ENCODE peak calls at places on chromosomes 7 and 10, in four cellular contexts. P is brain microvascular endothelial cell, L is cardiac fibroblast, U is heart right ventricle. E is an unnamed sample.

GRCh38 chr10:28975891-28976471 is 298.7 kb downstream of the BAMBI start:
- DNase-seq in P (peak), L (peak), U (no peak), E (peak)

GRCh38 chr7:208816-209215 is 16.4 kb downstream of the FAM20C start:
- DNase-seq in P (no peak), L (no peak), U (no peak), E (no peak)

GRCh38 chr10:88154596-88155250 is 291.3 kb downstream of the PTEN start:
- DNase-seq in P (no peak), L (peak), U (no peak), E (no peak)

GRCh38 chr7:28921822-28922221 is 36.3 kb downstream of the TRIL start:
- DNase-seq in P (peak), L (peak), U (peak), E (peak)

GRCh38 chr10:60661627-60662026 is 116.7 kb upstream of the CDK1 start:
- DNase-seq in P (peak), L (peak), U (no peak), E (peak)

GRCh38 chr7:105934577-105935185 is 28.4 kb upstream of the CDHR3 start:
- DNase-seq in P (no peak), L (peak), U (peak), E (peak)

GRCh38 chr7:30764030-30764991 is 6.9 kb upstream of the MINDY4 start:
- DNase-seq in P (peak), L (peak), U (peak), E (peak)

GRCh38 chr10:127012769-127013152 is 107.5 kb downstream of the DOCK1 start:
- DNase-seq in P (no peak), L (no peak), U (peak), E (no peak)

GRCh38 chr7:28296571-28297483 is 115.5 kb upstream of the CREB5 start:
- DNase-seq in P (no peak), L (peak), U (no peak), E (peak)

GRCh38 chr10:58457761-58458616 is 54.7 kb upstream of the BICC1 start:
- DNase-seq in P (peak), L (peak), U (peak), E (peak)

GRCh38 chr10:17580853-17581252 is 36.3 kb downstream of the HACD1 start:
- DNase-seq in P (no peak), L (no peak), U (no peak), E (no peak)

GRCh38 chr10:6204341-6205191 is 1.8 kb downstream of the PFKFB3 start:
- DNase-seq in P (peak), L (peak), U (peak), E (peak)

GRCh38 chr10:14386202-14386593 is 55.5 kb upstream of the FRMD4A start:
- DNase-seq in P (peak), L (peak), U (no peak), E (peak)

GRCh38 chr10:93915603-93916002 is 21.8 kb downstream of the SLC35G1 start:
- DNase-seq in P (no peak), L (no peak), U (no peak), E (no peak)

GRCh38 chr7:130897515-130898419 is 163.8 kb upstream of the KLF14 start:
- DNase-seq in P (no peak), L (no peak), U (no peak), E (no peak)

GRCh38 chr7:131112431-131112830 is 215.2 kb upstream of the MKLN1 start:
- DNase-seq in P (no peak), L (no peak), U (no peak), E (no peak)

GRCh38 chr10:72250666-72251065 is 23.1 kb upstream of the DDIT4 start:
- DNase-seq in P (peak), L (peak), U (peak), E (peak)

GRCh38 chr7:108497082-108497725 is 28.7 kb downstream of the PNPLA8 start:
- DNase-seq in P (peak), L (peak), U (peak), E (peak)

GRCh38 chr7:98621573-98622482 is 4.7 kb downstream of the NPTX2 start:
- DNase-seq in P (no peak), L (no peak), U (no peak), E (no peak)

GRCh38 chr7:1231214-1232102 is 1.2 kb upstream of the UNCX start:
- DNase-seq in P (no peak), L (no peak), U (no peak), E (no peak)

GRCh38 chr7:139774376-139774775 is 3.4 kb downstream of the HIPK2 start:
- DNase-seq in P (peak), L (peak), U (no peak), E (peak)

GRCh38 chr7:155793720-155794119 is 18.5 kb downstream of the SHH start:
- DNase-seq in P (no peak), L (no peak), U (no peak), E (no peak)

GRCh38 chr10:32943854-32944661 is 14.0 kb downstream of the ITGB1 start:
- DNase-seq in P (no peak), L (no peak), U (no peak), E (no peak)

GRCh38 chr7:26365077-26365896 is 73.6 kb downstream of the SNX10 start:
- DNase-seq in P (peak), L (peak), U (peak), E (peak)

GRCh38 chr10:80664071-80664680 is 126.5 kb downstream of the SH2D4B start:
- DNase-seq in P (peak), L (peak), U (peak), E (peak)

GRCh38 chr7:46908770-46909169 is 673.1 kb downstream of the TNS3 start:
- DNase-seq in P (peak), L (peak), U (no peak), E (peak)

GRCh38 chr7:125450749-125451148 is 521.1 kb upstream of the POT1 start:
- DNase-seq in P (no peak), L (no peak), U (no peak), E (no peak)

GRCh38 chr10:5105626-5106025 is 11.4 kb downstream of the AKR1C3 start:
- DNase-seq in P (no peak), L (peak), U (no peak), E (no peak)

GRCh38 chr10:125611216-125611615 is 71.7 kb downstream of the TEX36 start:
- DNase-seq in P (no peak), L (no peak), U (no peak), E (no peak)

GRCh38 chr7:148584154-148584827 is 6.3 kb upstream of the C7orf33 start:
- DNase-seq in P (no peak), L (no peak), U (no peak), E (no peak)

GRCh38 chr7:99184468-99185225 is 23.3 kb downstream of the KPNA7 start:
- DNase-seq in P (no peak), L (no peak), U (no peak), E (no peak)

GRCh38 chr7:124570558-124570957 is 195.0 kb downstream of the GPR37 start:
- DNase-seq in P (no peak), L (no peak), U (no peak), E (no peak)

GRCh38 chr10:63583397-63583796 is 62.2 kb downstream of the REEP3 start:
- DNase-seq in P (no peak), L (no peak), U (no peak), E (no peak)

GRCh38 chr7:147982307-147982706 is 608.3 kb upstream of the C7orf33 start:
- DNase-seq in P (no peak), L (no peak), U (no peak), E (no peak)

GRCh38 chr10:87635498-87636312 is 24.0 kb upstream of the PAPSS2 start:
- DNase-seq in P (peak), L (peak), U (no peak), E (peak)

GRCh38 chr10:11397980-11398580 is 213.4 kb downstream of the USP6NL start:
- DNase-seq in P (no peak), L (peak), U (peak), E (peak)

GRCh38 chr7:135335628-135336139 is 102.0 kb downstream of the STRA8 start:
- DNase-seq in P (peak), L (peak), U (peak), E (peak)

DNA sequence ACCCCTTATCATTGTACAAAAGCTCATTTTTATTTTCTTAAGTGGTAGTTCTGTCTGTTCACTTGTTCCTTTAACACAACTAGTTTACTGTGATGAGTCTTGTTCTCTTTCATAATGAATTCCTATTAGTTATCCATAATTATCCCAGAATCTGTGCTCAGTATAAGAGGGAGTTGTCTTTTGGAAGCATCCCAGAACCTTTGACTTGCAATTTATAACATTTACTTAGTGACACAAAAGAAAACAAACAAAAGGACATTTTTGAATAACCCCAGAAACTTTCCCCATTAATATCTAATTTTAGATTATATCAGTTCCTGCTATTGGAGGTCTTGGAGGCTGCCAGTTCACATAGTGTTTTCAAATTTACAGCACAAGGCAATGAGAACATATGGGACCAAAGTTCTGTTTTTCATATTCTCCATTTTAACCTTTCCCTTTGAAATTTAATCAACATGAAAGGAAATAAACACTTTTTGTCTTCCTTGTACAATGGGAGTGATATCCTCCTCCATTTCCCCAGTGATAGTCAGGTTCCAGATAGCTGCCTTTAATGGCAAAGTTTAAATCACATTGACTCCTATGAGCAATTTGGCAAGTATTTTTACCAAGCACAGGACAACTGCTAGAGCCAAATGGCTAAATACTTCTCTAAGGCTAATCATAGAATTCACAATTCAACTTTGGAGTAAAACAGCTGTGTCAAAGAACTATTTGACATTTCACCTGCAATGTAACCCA is 37.1 kb upstream of the GNAT3 start:
- DNase-seq in P (no peak), L (peak), U (no peak), E (no peak)
- H3K4me3 ChIP-seq in P (no peak), L (no peak), U (no peak), E (no peak)

GRCh38 chr10:7350541-7351195 is 60.2 kb downstream of the SFMBT2 start:
- DNase-seq in P (no peak), L (no peak), U (no peak), E (no peak)
- TF ChIP-seq CTCF in P (no peak), L (no peak), U (no peak), E (no peak)

GRCh38 chr10:128209862-128210214 is 83.6 kb upstream of the MKI67 start:
- DNase-seq in P (no peak), L (no peak), U (no peak), E (no peak)
- H3K4me3 ChIP-seq in P (no peak), L (no peak), U (peak), E (no peak)

DNA sequence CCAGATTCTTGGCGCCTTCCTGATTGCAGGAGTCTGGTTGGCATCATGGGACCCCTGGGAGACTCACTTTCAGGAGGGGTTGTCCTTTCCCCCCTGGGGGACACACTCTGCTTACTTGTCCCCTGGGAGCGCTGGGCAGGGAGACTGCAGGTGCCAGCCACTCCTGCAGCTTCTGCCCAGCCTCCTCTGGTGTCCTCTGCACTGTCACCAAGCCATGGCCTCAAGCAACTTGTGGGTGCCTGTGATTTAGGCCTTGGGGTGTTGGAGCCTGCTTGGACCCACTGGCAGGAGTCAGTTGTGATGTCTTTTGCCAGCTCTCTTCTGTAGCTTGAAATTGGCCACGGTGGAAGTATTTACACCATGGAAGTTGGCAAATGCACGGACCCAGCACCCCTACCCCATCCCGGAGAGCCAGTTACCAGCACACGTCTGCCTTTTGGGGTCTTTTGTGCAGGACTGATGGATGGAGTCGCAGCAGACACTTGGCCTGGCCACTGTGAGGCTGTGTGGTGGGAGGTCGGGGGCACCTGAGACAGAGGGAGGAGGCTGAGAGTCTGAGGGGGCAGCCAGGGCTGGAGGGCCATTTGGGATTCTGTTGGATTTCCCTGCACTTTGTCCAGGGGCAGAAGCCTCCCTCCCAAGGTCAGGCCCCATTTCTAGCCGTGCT is 104.7 kb downstream of the LHPP start:
- DNase-seq in P (no peak), L (no peak), U (no peak), E (no peak)
- TF ChIP-seq CTCF in P (no peak), L (no peak), U (no peak), E (no peak)

GRCh38 chr7:97179454-97180104 is 62.1 kb downstream of the SDHAF3 start:
- DNase-seq in P (peak), L (peak), U (peak), E (peak)

DNA sequence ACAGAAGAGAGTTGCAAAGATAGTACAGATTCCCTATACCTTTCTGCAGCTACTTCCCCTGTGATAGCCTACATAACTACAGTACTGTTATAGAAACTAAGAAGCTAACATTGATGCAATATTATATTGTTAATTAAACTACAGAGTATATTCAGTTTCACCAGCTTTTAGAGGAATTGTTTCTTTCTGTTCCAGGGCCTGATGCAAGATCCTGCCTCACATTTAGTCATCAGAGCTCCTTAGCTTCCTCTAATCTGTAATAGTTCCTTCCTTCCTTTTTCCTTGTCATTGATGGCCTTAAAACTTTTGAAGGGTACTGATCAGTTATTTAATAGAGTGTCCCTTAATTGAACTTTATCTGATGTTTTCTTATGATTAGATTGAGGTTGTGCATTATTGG is 56.8 kb downstream of the SDHAF3 start:
- DNase-seq in P (no peak), L (peak), U (no peak), E (peak)
- H3K4me3 ChIP-seq in P (no peak), L (no peak), U (no peak), E (no peak)

DNA sequence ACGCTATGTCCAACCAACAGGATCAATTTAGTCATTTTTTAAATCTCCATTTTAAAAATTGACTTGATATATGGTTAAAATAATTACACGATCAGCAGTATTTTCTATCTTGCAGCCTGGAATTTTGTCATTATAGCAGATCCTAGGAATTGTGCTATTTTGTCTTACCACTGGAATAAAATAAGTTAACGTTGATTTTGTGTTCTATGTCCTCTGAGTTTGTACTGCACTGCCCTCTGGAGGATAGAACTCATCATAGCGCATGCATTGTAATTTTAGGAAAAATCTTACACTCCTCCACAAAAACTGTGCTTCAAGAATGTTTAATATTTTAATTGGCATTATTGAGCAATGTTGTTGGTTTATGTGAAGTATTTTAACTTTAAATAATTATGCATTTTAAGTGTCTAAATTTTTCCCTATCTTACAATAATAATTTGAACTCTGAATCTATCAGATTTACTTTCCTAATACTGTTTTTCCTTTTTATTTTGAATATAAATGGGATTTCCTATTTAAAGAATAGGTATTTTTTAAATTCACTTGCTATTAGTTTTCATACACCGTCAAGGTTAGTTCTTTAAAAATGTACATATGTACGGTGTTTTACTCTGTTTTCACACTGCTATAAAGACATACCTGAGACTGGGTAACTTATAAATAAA is 220.1 kb downstream of the PPP1R3A start:
- DNase-seq in P (peak), L (peak), U (no peak), E (peak)
- TF ChIP-seq CTCF in P (peak), L (peak), U (peak), E (peak)

DNA sequence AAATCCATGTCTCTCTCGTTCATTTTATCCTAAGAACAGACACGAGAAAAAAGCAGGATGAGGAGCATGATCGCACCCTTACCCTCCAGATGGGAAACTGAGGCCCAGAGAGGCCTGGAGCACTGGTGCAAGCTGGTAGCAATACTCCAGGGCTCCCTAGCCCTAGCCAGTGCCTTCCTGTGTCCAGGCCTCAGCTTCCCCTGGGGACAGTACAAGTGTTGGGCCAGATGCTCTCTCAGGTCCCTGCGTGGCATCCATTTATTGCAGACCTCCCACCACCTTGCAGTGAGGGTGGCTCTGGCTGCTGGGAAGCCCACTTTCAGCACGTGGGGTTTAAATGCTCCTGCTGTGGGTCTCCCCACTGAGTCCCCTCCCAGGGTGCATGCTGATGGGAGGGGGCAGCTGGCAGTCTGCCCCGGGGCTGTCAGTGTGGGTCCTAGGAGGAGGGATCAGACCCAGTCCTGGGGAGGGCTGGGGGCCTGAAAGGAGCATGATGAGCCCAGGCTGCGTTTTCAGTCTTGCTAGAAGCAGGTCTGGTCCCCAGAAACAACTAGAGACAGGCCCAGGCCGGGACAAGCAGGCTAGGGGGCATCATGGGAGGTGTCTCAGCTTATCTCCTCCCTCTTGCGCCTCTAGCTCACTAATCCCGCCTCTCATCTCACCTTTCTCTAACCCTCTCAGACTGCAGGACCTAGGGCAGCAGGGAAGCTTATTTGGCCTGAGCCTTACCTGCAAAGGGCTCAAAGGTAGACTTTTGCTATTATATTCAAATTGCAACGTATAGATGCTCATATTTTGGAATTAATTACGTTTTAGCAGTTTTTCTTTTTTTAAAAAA is 662 bp upstream of the PPIF start:
- DNase-seq in P (no peak), L (no peak), U (no peak), E (no peak)
- H3K4me3 ChIP-seq in P (no peak), L (no peak), U (peak), E (no peak)